ENCODE peak calls at places on chromosomes 1 and 21, in six cellular contexts. Q is stimulated activated CD4-positive, alpha-beta T cell treated with anti-CD3 and anti-CD28 coated beads, Interleukin-12 subunit alpha, Interleukin-12 subunit beta, amount 100 ng/mL, for 4 hours; R is SHP77; J is HT-29; I is A673; C is brain pericyte. D is an unnamed sample.

GRCh38 chr1:27544818-27545612 is 55.0 kb upstream of the WASF2 start:
- DNase-seq in I (no peak), J (no peak), C (no peak), R (no peak), Q (no peak), D (no peak)

GRCh38 chr1:67888707-67889106 is 55.4 kb upstream of the GNG12 start:
- DNase-seq in J (no peak), C (no peak), Q (no peak), R (no peak), I (no peak), D (no peak)

GRCh38 chr1:211537253-211537652 is 41.7 kb downstream of the SLC30A1 start:
- DNase-seq in J (no peak), R (no peak), Q (no peak), I (no peak), C (no peak), D (no peak)

GRCh38 chr1:227996187-227996950 is 10.4 kb upstream of the WNT3A start:
- DNase-seq in R (no peak), J (no peak), Q (no peak), I (no peak), C (no peak), D (no peak)

GRCh38 chr21:25995283-25995682 is 175.3 kb downstream of the APP start:
- DNase-seq in I (no peak), J (no peak), Q (no peak), C (no peak), R (no peak), D (no peak)

GRCh38 chr1:18794066-18794465 is 65.4 kb downstream of the TAS1R2 start:
- DNase-seq in Q (no peak), I (no peak), C (no peak), J (no peak), R (peak; percentile 10), D (no peak)

GRCh38 chr1:1164701-1165451 is 8.8 kb upstream of the TTLL10 start:
- DNase-seq in I (no peak), J (peak; percentile 52), R (no peak), C (no peak), Q (no peak), D (no peak)

GRCh38 chr1:215543191-215543606 is 23.9 kb upstream of the KCTD3 start:
- DNase-seq in I (no peak), R (no peak), Q (no peak), C (no peak), J (peak; percentile 37), D (no peak)

GRCh38 chr1:103111926-103112325 is 3.6 kb upstream of the COL11A1 start:
- DNase-seq in C (no peak), Q (no peak), I (peak; percentile 30), R (no peak), J (no peak), D (no peak)

GRCh38 chr1:168842306-168842705 is 113.3 kb upstream of the DPT start:
- DNase-seq in R (no peak), C (no peak), J (no peak), Q (no peak), I (no peak), D (no peak)

GRCh38 chr1:39113109-39113743 is 87.1 kb downstream of the NDUFS5 start:
- DNase-seq in J (no peak), C (no peak), Q (no peak), I (no peak), R (no peak), D (no peak)

GRCh38 chr1:56627636-56628039 is 17.5 kb upstream of the PRKAA2 start:
- DNase-seq in Q (no peak), I (no peak), C (peak; percentile 89), J (no peak), R (peak; percentile 62), D (no peak)

GRCh38 chr1:160354388-160354985 is 11.3 kb downstream of the NCSTN start:
- DNase-seq in I (peak; percentile 60), Q (no peak), R (no peak), J (peak; percentile 47), C (no peak), D (peak; percentile 17)

GRCh38 chr21:41660748-41661147 is 106.1 kb downstream of the RIPK4 start:
- DNase-seq in J (no peak), I (no peak), Q (no peak), R (no peak), C (no peak), D (no peak)

GRCh38 chr1:114828251-114828650 is 26.4 kb upstream of the SYCP1 start:
- DNase-seq in J (no peak), Q (no peak), C (no peak), I (no peak), R (no peak), D (no peak)

GRCh38 chr1:204225841-204226745 is 12.3 kb upstream of the GOLT1A start:
- DNase-seq in R (no peak), C (no peak), Q (no peak), J (peak; percentile 85), I (no peak), D (no peak)

GRCh38 chr1:206717237-206717989 is 32.7 kb downstream of the MAPKAPK2 start:
- DNase-seq in Q (no peak), R (no peak), C (no peak), J (no peak), I (no peak), D (no peak)

GRCh38 chr21:29777155-29777554 is 162.6 kb downstream of the GRIK1 start:
- DNase-seq in C (no peak), I (no peak), Q (no peak), R (no peak), J (no peak), D (no peak)

GRCh38 chr1:28915036-28915895 is 897 bp downstream of the EPB41 start:
- DNase-seq in J (peak; percentile 60), R (peak; percentile 51), Q (peak; percentile 35), I (peak; percentile 73), C (peak; percentile 16), D (peak; percentile 64)

GRCh38 chr1:18288609-18289219 is 181.1 kb downstream of the IGSF21 start:
- DNase-seq in R (peak; percentile 40), Q (no peak), I (no peak), J (no peak), C (no peak), D (no peak)